ENCODE peak calls at places on chromosome 9, in five cellular contexts. M is RWPE2, A is transverse colon, G is mammary epithelial cell, S is ascending aorta. R is an unnamed sample.

GRCh38 chr9:4640027-4640426 is 22.1 kb upstream of the PLPP6 start:
- DNase-seq in M (no peak), A (peak; percentile 14), G (no peak), S (no peak), R (no peak)

GRCh38 chr9:85631809-85632208 is 109.9 kb downstream of the AGTPBP1 start:
- DNase-seq in M (no peak), A (no peak), G (no peak), S (no peak), R (no peak)

GRCh38 chr9:4620046-4620765 is 41.9 kb upstream of the PLPP6 start:
- DNase-seq in M (no peak), A (no peak), G (peak; percentile 16), S (no peak), R (no peak)

GRCh38 chr9:92685022-92685421 is 15.1 kb upstream of the IPPK start:
- DNase-seq in M (no peak), A (no peak), G (no peak), S (no peak), R (no peak)

GRCh38 chr9:127729522-127730256 is 5.4 kb downstream of the TOR2A start:
- DNase-seq in M (peak; percentile 33), A (no peak), G (no peak), S (no peak), R (no peak)

GRCh38 chr9:14993891-14994554 is 83.8 kb upstream of the FREM1 start:
- DNase-seq in M (no peak), A (no peak), G (no peak), S (no peak), R (no peak)

GRCh38 chr9:120612218-120612617 is 32.3 kb upstream of the CDK5RAP2 start:
- DNase-seq in M (no peak), A (no peak), G (no peak), S (no peak), R (no peak)

GRCh38 chr9:113568481-113569321 is 105.2 kb downstream of the RGS3 start:
- DNase-seq in M (peak; percentile 45), A (no peak), G (no peak), S (peak; percentile 58), R (no peak)

GRCh38 chr9:21591221-21592062 is 109.3 kb upstream of the IFNE start:
- DNase-seq in M (peak; percentile 93), A (peak; percentile 15), G (peak; percentile 97), S (peak; percentile 81), R (no peak)

GRCh38 chr9:123807241-123807640 is 122.7 kb downstream of the DENND1A start:
- DNase-seq in M (no peak), A (no peak), G (no peak), S (no peak), R (no peak)

GRCh38 chr9:130453487-130453886 is 8.7 kb downstream of the ASS1 start:
- DNase-seq in M (no peak), A (peak; percentile 48), G (peak; percentile 18), S (no peak), R (peak; percentile 51)
- TF ChIP-seq CTCF in M (no peak), A (no peak), G (no peak), S (no peak), R (no peak)

GRCh38 chr9:97858393-97858713 is 5.3 kb downstream of the FOXE1 start:
- DNase-seq in M (no peak), A (no peak), G (no peak), S (no peak), R (no peak)

GRCh38 chr9:97860451-97861147 is 7.6 kb downstream of the FOXE1 start:
- DNase-seq in M (no peak), A (no peak), G (no peak), S (no peak), R (no peak)

GRCh38 chr9:97857603-97858392 is 4.8 kb downstream of the FOXE1 start:
- DNase-seq in M (no peak), A (no peak), G (no peak), S (no peak), R (no peak)

GRCh38 chr9:97858826-97859225 is 5.8 kb downstream of the FOXE1 start:
- DNase-seq in M (no peak), A (no peak), G (no peak), S (no peak), R (no peak)

DNA sequence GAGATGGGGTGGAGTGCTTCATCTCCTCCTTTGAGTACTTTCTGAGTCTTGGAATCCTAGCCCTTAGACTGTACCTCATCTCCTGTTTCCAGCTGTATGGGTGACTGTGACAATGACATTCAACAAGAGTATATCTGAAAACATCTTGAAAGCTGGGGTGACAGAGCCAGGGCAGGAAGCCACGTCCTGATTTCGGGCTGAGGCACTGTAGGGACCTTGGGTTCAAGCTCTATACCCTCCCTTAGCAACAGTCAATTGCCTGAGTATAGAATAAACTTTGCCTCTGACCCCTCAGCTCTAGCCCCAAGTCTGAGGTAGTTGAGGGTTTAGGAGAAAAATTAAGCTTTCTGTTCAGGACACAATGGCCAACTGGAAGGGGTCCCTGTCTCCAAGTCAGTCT is 6.3 kb downstream of the FOXE1 start:
- DNase-seq in M (no peak), A (no peak), G (no peak), S (no peak), R (no peak)
- H3K4me1 ChIP-seq in M (no peaks in the 10 kb centered on the region), A (peaks cover 4% of the 10 kb centered on the region), G (no peaks in the 10 kb centered on the region), S (no peaks in the 10 kb centered on the region), R (no peaks in the 10 kb centered on the region)

GRCh38 chr9:137318976-137319375 is 16.9 kb upstream of the NRARP start:
- DNase-seq in M (peak; percentile 59), A (no peak), G (no peak), S (peak; percentile 74), R (no peak)

GRCh38 chr9:137317979-137318511 is 16.0 kb upstream of the NRARP start:
- DNase-seq in M (no peak), A (no peak), G (no peak), S (peak; percentile 58), R (no peak)

GRCh38 chr9:137319434-137319975 is 17.4 kb upstream of the NRARP start:
- DNase-seq in M (no peak), A (no peak), G (no peak), S (peak; percentile 61), R (no peak)

GRCh38 chr9:137317021-137317978 is 15.2 kb upstream of the NRARP start:
- DNase-seq in M (no peak), A (no peak), G (no peak), S (peak; percentile 62), R (no peak)

DNA sequence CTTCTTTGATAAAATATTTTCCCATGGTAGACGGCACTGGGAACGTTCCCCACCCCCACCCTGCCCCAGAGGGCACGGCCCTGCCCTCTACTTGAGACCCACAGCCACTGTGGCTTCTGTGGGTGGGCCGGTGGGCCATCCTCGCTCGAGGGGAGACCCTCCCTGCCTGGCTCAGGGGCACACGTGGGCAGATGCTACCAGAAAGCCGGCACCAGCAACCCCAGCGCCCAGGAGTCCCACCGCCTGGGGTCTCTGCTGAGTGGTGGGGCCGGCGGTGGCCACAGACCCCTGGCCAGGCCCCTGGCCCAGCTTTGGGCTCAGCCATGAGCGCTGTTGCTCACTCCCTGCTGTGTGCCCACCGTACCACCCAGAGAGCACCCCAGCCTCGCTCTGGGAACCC is 16.5 kb upstream of the NRARP start:
- DNase-seq in M (no peak), A (no peak), G (no peak), S (no peak), R (no peak)
- H3K4me3 ChIP-seq in M (no peak overlapping the region), A (no peak overlapping the region), G (no peak overlapping the region), S (peak overlapping the region; percentile 8), R (no peak overlapping the region)

DNA sequence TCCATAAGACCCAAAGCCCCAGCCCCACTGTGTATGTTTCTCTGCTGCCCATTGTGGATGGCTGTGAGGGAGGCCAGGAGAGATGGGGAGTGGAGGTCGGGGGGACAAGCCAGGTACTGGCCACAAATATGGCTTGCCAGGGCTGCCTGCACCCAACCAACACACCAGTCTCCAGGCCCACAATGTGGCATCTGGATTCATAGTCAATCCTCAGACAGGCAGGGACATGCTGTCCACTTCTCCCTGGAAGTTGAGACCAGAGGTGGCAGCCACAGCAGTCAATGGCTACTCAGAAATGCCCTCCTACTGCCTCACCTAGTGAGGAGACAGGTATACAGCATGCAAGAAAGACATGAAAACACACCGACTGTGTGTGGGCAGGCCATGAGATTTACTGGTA is 61.2 kb upstream of the SLC25A51 start:
- DNase-seq in M (no peak), A (no peak), G (peak; percentile 49), S (no peak), R (no peak)
- TF ChIP-seq CTCF in M (no peak), A (no peak), G (no peak), S (no peak), R (no peak)

GRCh38 chr9:138020120-138020794 is 142.7 kb downstream of the CACNA1B start:
- DNase-seq in M (no peak), A (no peak), G (no peak), S (no peak), R (no peak)

GRCh38 chr9:138015021-138015829 is 137.6 kb downstream of the CACNA1B start:
- DNase-seq in M (no peak), A (no peak), G (no peak), S (peak; percentile 46), R (no peak)

GRCh38 chr9:138014570-138014958 is 137.0 kb downstream of the CACNA1B start:
- DNase-seq in M (no peak), A (no peak), G (no peak), S (peak; percentile 40), R (no peak)

GRCh38 chr9:138016406-138017187 is 139.0 kb downstream of the CACNA1B start:
- DNase-seq in M (no peak), A (no peak), G (no peak), S (peak; percentile 38), R (no peak)

GRCh38 chr9:138017200-138017599 is 139.6 kb downstream of the CACNA1B start:
- DNase-seq in M (no peak), A (no peak), G (no peak), S (peak; percentile 47), R (no peak)
- H3K4me1 ChIP-seq in M (no peaks in the 10 kb centered on the region), A (no peaks in the 10 kb centered on the region), G (no peaks in the 10 kb centered on the region), S (no peaks in the 10 kb centered on the region), R (no peaks in the 10 kb centered on the region)